ENCODE peak calls at places on chromosomes 7 and 10, in five cellular contexts. U, Y, W, I and B are unnamed samples.

GRCh38 chr10:33152146-33152545 is 182.3 kb downstream of the NRP1 start:
- DNase-seq in U (no peak), Y (no peak), W (no peak), I (no peak), B (no peak)

GRCh38 chr7:149882264-149883048 is 8.7 kb downstream of the ATP6V0E2 start:
- DNase-seq in U (no peak), Y (no peak), W (no peak), I (peak), B (peak)

GRCh38 chr10:22714524-22715289 is at the start of gene PIP4K2A:
- DNase-seq in U (peak), Y (peak), W (peak), I (no peak), B (peak)

GRCh38 chr7:104241581-104241980 is 33.8 kb upstream of the ORC5 start:
- DNase-seq in U (no peak), Y (no peak), W (no peak), I (no peak), B (no peak)

GRCh38 chr10:778626-779330 is 89.3 kb upstream of the DIP2C start:
- DNase-seq in U (no peak), Y (no peak), W (no peak), I (no peak), B (no peak)

GRCh38 chr10:86655596-86655995 is 1.2 kb downstream of the OPN4 start:
- DNase-seq in U (no peak), Y (no peak), W (no peak), I (no peak), B (peak)

GRCh38 chr10:21626457-21627161 is 92.6 kb downstream of the MLLT10 start:
- DNase-seq in U (no peak), Y (no peak), W (no peak), I (peak), B (no peak)

GRCh38 chr10:91220194-91220953 is at the start of gene PCGF5:
- DNase-seq in U (peak), Y (peak), W (peak), I (peak), B (peak)

GRCh38 chr7:93043393-93043985 is 74.3 kb downstream of the SAMD9 start:
- DNase-seq in U (peak), Y (no peak), W (no peak), I (peak), B (no peak)

GRCh38 chr10:101682172-101682825 is 12.7 kb downstream of the FBXW4 start:
- DNase-seq in U (no peak), Y (no peak), W (peak), I (peak), B (no peak)

GRCh38 chr10:102802920-102803534 is 34.2 kb downstream of the CYP17A1 start:
- DNase-seq in U (no peak), Y (no peak), W (no peak), I (peak), B (no peak)

GRCh38 chr10:122999347-122999746 is 9.2 kb downstream of the IKZF5 start:
- DNase-seq in U (no peak), Y (no peak), W (no peak), I (no peak), B (no peak)

GRCh38 chr10:130463876-130464360 is 327.7 kb downstream of the GLRX3 start:
- DNase-seq in U (no peak), Y (no peak), W (no peak), I (no peak), B (no peak)

GRCh38 chr10:51699145-51699474 is 285 bp downstream of the CSTF2T start:
- DNase-seq in U (no peak), Y (no peak), W (no peak), I (no peak), B (no peak)

GRCh38 chr7:105760549-105761447 is 115.6 kb downstream of the ATXN7L1 start:
- DNase-seq in U (no peak), Y (no peak), W (no peak), I (no peak), B (no peak)

GRCh38 chr7:30922596-30922995 is 10.9 kb downstream of the AQP1 start:
- DNase-seq in U (no peak), Y (no peak), W (no peak), I (no peak), B (peak)

GRCh38 chr7:51316666-51317581 is at the start of gene COBL:
- DNase-seq in U (peak), Y (no peak), W (no peak), I (no peak), B (no peak)

GRCh38 chr7:37908221-37908788 is 8.3 kb downstream of the SFRP4 start:
- DNase-seq in U (no peak), Y (no peak), W (no peak), I (no peak), B (no peak)

GRCh38 chr10:49831352-49832040 is 69.4 kb upstream of the OGDHL start:
- DNase-seq in U (peak), Y (no peak), W (no peak), I (peak), B (no peak)

GRCh38 chr7:13946181-13946580 is 43.3 kb downstream of the ETV1 start:
- DNase-seq in U (no peak), Y (no peak), W (no peak), I (peak), B (no peak)

GRCh38 chr7:100825215-100825671 is 2.1 kb downstream of the EPHB4 start:
- DNase-seq in U (no peak), Y (no peak), W (no peak), I (no peak), B (no peak)

GRCh38 chr10:31129261-31129660 is 97.6 kb upstream of the ZNF438 start:
- DNase-seq in U (no peak), Y (no peak), W (no peak), I (peak), B (no peak)

GRCh38 chr7:31710171-31710570 is 23.2 kb downstream of the PPP1R17 start:
- DNase-seq in U (peak), Y (no peak), W (no peak), I (no peak), B (no peak)

GRCh38 chr10:649798-650690 is 39.4 kb downstream of the DIP2C start:
- DNase-seq in U (no peak), Y (no peak), W (no peak), I (no peak), B (no peak)

GRCh38 chr7:26993816-26994810 is 101.7 kb downstream of the HOXA1 start:
- DNase-seq in U (no peak), Y (no peak), W (no peak), I (no peak), B (no peak)

GRCh38 chr10:17238445-17239275 is 10.6 kb downstream of the VIM start:
- DNase-seq in U (no peak), Y (no peak), W (no peak), I (peak), B (no peak)

GRCh38 chr10:60413306-60414012 is 23.8 kb upstream of the ANK3 start:
- DNase-seq in U (no peak), Y (no peak), W (no peak), I (no peak), B (no peak)